ENCODE peak calls at places on chromosomes 11 and 22, in eight cellular contexts. One of them, this sample, is unnamed.
A peak's percentile ranks its signal among the peaks of the same experiment; 100 is the strongest.

GRCh38 chr11:116379185-116379828 is 393.5 kb downstream of the BUD13 start:
- DNase-seq in spleen: no peak
- DNase-seq in GM12891: no peak
- DNase-seq in Panc1: no peak
- DNase-seq in HepG2: peak; percentile 21
- DNase-seq in suprapubic skin: no peak
- DNase-seq in endothelial cell of umbilical vein: peak; percentile 47
- DNase-seq in K562: peak; percentile 43
- DNase-seq in this sample: no peak

GRCh38 chr11:107562647-107563208 is 2.8 kb downstream of the ALKBH8 start:
- DNase-seq in spleen: no peak
- DNase-seq in GM12891: no peak
- DNase-seq in Panc1: peak; percentile 82
- DNase-seq in HepG2: peak; percentile 7
- DNase-seq in suprapubic skin: no peak
- DNase-seq in endothelial cell of umbilical vein: peak; percentile 86
- DNase-seq in K562: no peak
- DNase-seq in this sample: no peak

GRCh38 chr11:68775951-68776388 is 24.6 kb upstream of the TESMIN start:
- DNase-seq in spleen: no peak
- DNase-seq in GM12891: no peak
- DNase-seq in Panc1: no peak
- DNase-seq in HepG2: no peak
- DNase-seq in suprapubic skin: no peak
- DNase-seq in endothelial cell of umbilical vein: no peak
- DNase-seq in K562: no peak
- DNase-seq in this sample: no peak

GRCh38 chr22:45503816-45504702 is 1.4 kb downstream of the FBLN1 start:
- DNase-seq in spleen: no peak
- DNase-seq in GM12891: no peak
- DNase-seq in Panc1: no peak
- DNase-seq in HepG2: no peak
- DNase-seq in suprapubic skin: no peak
- DNase-seq in endothelial cell of umbilical vein: no peak
- DNase-seq in K562: no peak
- DNase-seq in this sample: no peak

GRCh38 chr11:83681045-83681781 is 395.0 kb upstream of the CCDC90B start:
- DNase-seq in spleen: no peak
- DNase-seq in GM12891: no peak
- DNase-seq in Panc1: no peak
- DNase-seq in HepG2: no peak
- DNase-seq in suprapubic skin: no peak
- DNase-seq in endothelial cell of umbilical vein: no peak
- DNase-seq in K562: no peak
- DNase-seq in this sample: no peak

GRCh38 chr11:6319879-6320410 is 356 bp downstream of the CAVIN3 start:
- DNase-seq in spleen: peak; percentile 83
- DNase-seq in GM12891: peak; percentile 35
- DNase-seq in Panc1: no peak
- DNase-seq in HepG2: no peak
- DNase-seq in suprapubic skin: peak; percentile 92
- DNase-seq in endothelial cell of umbilical vein: peak; percentile 79
- DNase-seq in K562: peak; percentile 52
- DNase-seq in this sample: peak; percentile 24

GRCh38 chr11:94671553-94672366 is 96.4 kb upstream of the AMOTL1 start:
- DNase-seq in spleen: no peak
- DNase-seq in GM12891: no peak
- DNase-seq in Panc1: no peak
- DNase-seq in HepG2: no peak
- DNase-seq in suprapubic skin: no peak
- DNase-seq in endothelial cell of umbilical vein: no peak
- DNase-seq in K562: no peak
- DNase-seq in this sample: no peak

GRCh38 chr11:97772696-97773095 is 1248.1 kb upstream of the CNTN5 start:
- DNase-seq in spleen: no peak
- DNase-seq in GM12891: no peak
- DNase-seq in Panc1: no peak
- DNase-seq in HepG2: no peak
- DNase-seq in suprapubic skin: no peak
- DNase-seq in endothelial cell of umbilical vein: no peak
- DNase-seq in K562: no peak
- DNase-seq in this sample: no peak

GRCh38 chr11:8262552-8263108 is 1.0 kb downstream of the LMO1 start:
- DNase-seq in spleen: peak; percentile 78
- DNase-seq in GM12891: peak; percentile 63
- DNase-seq in Panc1: no peak
- DNase-seq in HepG2: no peak
- DNase-seq in suprapubic skin: no peak
- DNase-seq in endothelial cell of umbilical vein: peak; percentile 31
- DNase-seq in K562: no peak
- DNase-seq in this sample: peak; percentile 47

GRCh38 chr22:39214383-39215069 is 30.3 kb downstream of the PDGFB start:
- DNase-seq in spleen: peak; percentile 34
- DNase-seq in GM12891: no peak
- DNase-seq in Panc1: no peak
- DNase-seq in HepG2: peak; percentile 58
- DNase-seq in suprapubic skin: peak; percentile 37
- DNase-seq in endothelial cell of umbilical vein: no peak
- DNase-seq in K562: no peak
- DNase-seq in this sample: no peak

DNA sequence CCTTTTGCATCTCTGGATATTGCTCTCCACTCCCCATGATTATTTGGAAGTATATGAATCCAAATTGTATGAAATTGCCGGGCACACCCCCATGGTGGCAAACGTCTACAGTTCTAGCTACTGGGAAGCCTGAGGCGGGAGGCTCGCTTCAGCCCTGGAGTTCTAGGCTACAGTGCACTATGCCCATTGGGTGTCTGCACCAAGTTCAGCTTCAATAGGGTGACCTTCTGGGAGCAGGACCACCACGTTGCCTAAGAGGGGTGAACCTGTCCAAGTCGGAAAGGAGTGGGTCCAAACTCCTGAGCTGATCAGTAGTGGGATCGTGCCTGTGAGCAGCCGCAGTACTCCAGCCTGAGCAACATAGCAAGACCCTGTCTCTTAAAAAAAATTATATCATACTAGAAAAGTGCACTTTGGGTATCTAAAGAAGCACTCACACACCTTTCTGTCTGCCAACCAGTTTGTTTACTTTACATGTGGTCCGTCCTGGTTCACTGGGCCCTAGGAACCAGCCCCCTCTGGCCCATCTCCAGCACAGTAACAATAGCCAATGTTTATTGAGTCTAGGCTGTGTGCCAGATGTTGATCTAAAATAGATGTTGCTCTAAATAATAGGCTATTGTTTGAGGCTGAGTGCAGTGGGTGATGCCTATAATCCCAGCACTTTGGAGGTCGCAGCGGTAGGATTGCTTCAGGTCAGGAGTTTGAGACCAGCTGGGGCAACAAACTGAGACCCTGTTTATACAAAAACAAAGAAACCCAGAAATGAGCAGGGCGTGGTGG is 16.4 kb upstream of the KAT5 start:
- DNase-seq in spleen: no peak
- DNase-seq in GM12891: no peak
- DNase-seq in Panc1: no peak
- DNase-seq in HepG2: peak; percentile 77
- DNase-seq in suprapubic skin: no peak
- DNase-seq in endothelial cell of umbilical vein: peak; percentile 95
- DNase-seq in K562: no peak
- DNase-seq in this sample: no peak
- TF ChIP-seq POLR2AphosphoS5 in spleen: no peak
- TF ChIP-seq POLR2AphosphoS5 in GM12891: no peak
- TF ChIP-seq POLR2AphosphoS5 in Panc1: no peak
- TF ChIP-seq POLR2AphosphoS5 in HepG2: no peak
- TF ChIP-seq POLR2AphosphoS5 in suprapubic skin: no peak
- TF ChIP-seq POLR2AphosphoS5 in endothelial cell of umbilical vein: no peak
- TF ChIP-seq POLR2AphosphoS5 in K562: no peak
- TF ChIP-seq POLR2AphosphoS5 in this sample: no peak

DNA sequence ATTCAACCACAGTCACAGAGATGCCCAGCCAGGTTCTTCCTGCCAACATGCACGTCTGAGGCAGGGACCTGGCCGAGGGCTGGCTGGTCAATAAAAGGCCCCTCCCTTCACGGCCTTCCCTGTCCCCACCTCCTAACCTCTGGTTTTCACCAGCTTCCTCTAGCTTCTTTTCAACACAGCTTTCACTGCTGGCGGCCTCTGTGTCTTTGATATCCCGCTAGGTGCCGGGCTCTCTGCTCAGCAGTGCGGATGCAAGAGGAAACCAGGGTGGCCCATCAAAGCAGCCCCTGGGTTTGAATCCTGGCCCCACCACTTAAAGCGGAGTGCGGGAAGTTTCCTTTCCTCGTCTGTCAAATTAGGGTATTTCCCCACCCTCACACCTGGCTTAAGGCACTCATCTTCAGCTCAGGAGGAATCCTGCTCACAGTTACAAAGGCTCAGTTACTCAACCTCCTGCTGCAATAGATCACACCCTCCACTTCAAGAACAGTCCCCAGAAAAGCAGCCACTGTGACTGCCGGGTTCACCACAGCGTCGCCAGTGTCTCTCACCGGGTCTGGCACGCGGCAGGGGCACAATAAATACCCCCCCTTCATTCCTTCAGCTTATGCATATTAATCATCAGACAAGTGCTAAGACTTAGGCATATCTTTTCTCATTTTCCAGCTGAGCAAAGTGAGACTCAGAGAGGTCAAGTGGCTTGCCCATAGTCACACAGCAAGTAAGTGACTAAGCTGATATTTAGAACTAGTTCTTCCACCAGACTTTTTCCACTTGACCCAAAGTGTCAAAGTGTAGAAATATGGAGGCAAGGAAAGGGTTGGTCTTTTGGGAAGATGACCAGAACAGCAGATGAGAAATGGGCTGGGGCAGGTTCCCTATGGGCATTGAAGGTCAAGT is 45.7 kb downstream of the TXN2 start:
- DNase-seq in spleen: peak; percentile 87
- DNase-seq in GM12891: no peak
- DNase-seq in Panc1: no peak
- DNase-seq in HepG2: peak; percentile 92
- DNase-seq in suprapubic skin: no peak
- DNase-seq in endothelial cell of umbilical vein: no peak
- DNase-seq in K562: no peak
- DNase-seq in this sample: peak; percentile 49
- TF ChIP-seq POLR2AphosphoS5 in spleen: peak; percentile 60
- TF ChIP-seq POLR2AphosphoS5 in GM12891: no peak
- TF ChIP-seq POLR2AphosphoS5 in Panc1: no peak
- TF ChIP-seq POLR2AphosphoS5 in HepG2: peak; percentile 64
- TF ChIP-seq POLR2AphosphoS5 in suprapubic skin: no peak
- TF ChIP-seq POLR2AphosphoS5 in endothelial cell of umbilical vein: no peak
- TF ChIP-seq POLR2AphosphoS5 in K562: no peak
- TF ChIP-seq POLR2AphosphoS5 in this sample: no peak

DNA sequence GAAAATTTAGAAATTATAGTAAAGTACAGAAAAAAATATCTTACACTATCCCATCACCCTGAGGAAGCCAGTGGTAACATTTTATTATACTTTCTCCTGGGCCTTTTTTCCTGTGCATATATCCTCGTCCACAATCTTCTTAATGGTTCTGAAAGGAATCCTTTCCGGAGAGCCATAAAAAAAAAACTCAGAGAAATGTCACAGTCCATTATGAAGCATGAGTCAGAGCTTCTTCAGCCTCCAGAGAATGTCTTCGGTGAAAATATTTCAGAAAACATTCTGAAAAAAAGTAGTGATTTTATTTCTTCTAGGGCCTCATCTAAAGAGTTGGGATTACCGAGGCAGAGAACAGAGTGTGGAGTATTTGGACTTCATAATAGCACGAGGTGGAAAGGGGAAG is 163.4 kb downstream of the INSC start:
- DNase-seq in spleen: no peak
- DNase-seq in GM12891: no peak
- DNase-seq in Panc1: no peak
- DNase-seq in HepG2: no peak
- DNase-seq in suprapubic skin: no peak
- DNase-seq in endothelial cell of umbilical vein: no peak
- DNase-seq in K562: no peak
- DNase-seq in this sample: no peak
- TF ChIP-seq POLR2AphosphoS5 in spleen: no peak
- TF ChIP-seq POLR2AphosphoS5 in GM12891: no peak
- TF ChIP-seq POLR2AphosphoS5 in Panc1: no peak
- TF ChIP-seq POLR2AphosphoS5 in HepG2: no peak
- TF ChIP-seq POLR2AphosphoS5 in suprapubic skin: no peak
- TF ChIP-seq POLR2AphosphoS5 in endothelial cell of umbilical vein: no peak
- TF ChIP-seq POLR2AphosphoS5 in K562: no peak
- TF ChIP-seq POLR2AphosphoS5 in this sample: no peak

GRCh38 chr11:47186937-47187681 is 875 bp upstream of the PACSIN3 start:
- DNase-seq in spleen: no peak
- DNase-seq in GM12891: peak; percentile 55
- DNase-seq in Panc1: peak; percentile 64
- DNase-seq in HepG2: peak; percentile 64
- DNase-seq in suprapubic skin: no peak
- DNase-seq in endothelial cell of umbilical vein: peak; percentile 49
- DNase-seq in K562: peak; percentile 41
- DNase-seq in this sample: peak; percentile 58

GRCh38 chr11:47192111-47192510 is 5.9 kb upstream of the PACSIN3 start:
- DNase-seq in spleen: no peak
- DNase-seq in GM12891: no peak
- DNase-seq in Panc1: no peak
- DNase-seq in HepG2: no peak
- DNase-seq in suprapubic skin: no peak
- DNase-seq in endothelial cell of umbilical vein: no peak
- DNase-seq in K562: no peak
- DNase-seq in this sample: no peak

GRCh38 chr11:47188262-47188661 is 2.0 kb upstream of the PACSIN3 start:
- DNase-seq in spleen: no peak
- DNase-seq in GM12891: no peak
- DNase-seq in Panc1: no peak
- DNase-seq in HepG2: no peak
- DNase-seq in suprapubic skin: no peak
- DNase-seq in endothelial cell of umbilical vein: no peak
- DNase-seq in K562: no peak
- DNase-seq in this sample: no peak

GRCh38 chr11:47187723-47188122 is 1.5 kb upstream of the PACSIN3 start:
- DNase-seq in spleen: no peak
- DNase-seq in GM12891: no peak
- DNase-seq in Panc1: no peak
- DNase-seq in HepG2: no peak
- DNase-seq in suprapubic skin: no peak
- DNase-seq in endothelial cell of umbilical vein: no peak
- DNase-seq in K562: no peak
- DNase-seq in this sample: no peak

DNA sequence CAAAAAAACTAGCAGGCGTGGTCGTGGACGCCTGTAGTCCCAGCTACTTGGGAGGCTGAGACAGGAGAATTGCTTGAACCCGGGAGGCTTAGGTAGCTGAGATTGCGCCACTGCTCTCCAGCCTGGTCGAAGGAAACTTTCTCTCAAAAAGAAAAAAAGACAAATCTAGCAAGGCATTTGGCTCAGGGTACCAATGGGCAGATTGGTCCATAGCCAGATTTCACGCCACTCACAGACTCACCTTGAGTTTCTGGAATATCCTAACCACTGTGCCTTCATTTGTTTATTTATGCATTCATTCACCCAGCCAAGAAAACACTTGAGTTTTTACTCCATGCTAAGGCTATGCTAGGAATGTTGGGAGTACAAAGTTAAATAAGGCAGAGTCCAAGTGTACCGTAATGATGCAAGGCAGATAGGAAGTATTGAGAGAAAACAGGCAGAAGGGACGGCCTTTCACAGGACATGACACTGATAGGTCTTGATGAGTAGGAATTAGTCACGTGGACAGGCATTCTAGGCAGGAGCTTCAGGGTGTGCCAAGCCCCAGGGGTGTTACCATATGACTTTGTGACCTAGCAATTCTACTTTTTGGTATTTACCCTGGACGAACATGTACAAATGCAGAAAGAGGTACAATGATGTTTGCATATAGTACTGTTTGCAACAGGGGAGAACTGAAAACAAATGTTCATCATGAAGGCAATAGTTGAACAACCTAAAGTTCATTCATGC is 3.0 kb upstream of the PACSIN3 start:
- DNase-seq in spleen: no peak
- DNase-seq in GM12891: no peak
- DNase-seq in Panc1: peak; percentile 39
- DNase-seq in HepG2: peak; percentile 99
- DNase-seq in suprapubic skin: no peak
- DNase-seq in endothelial cell of umbilical vein: no peak
- DNase-seq in K562: no peak
- DNase-seq in this sample: no peak
- TF ChIP-seq POLR2AphosphoS5 in spleen: no peak
- TF ChIP-seq POLR2AphosphoS5 in GM12891: no peak
- TF ChIP-seq POLR2AphosphoS5 in Panc1: no peak
- TF ChIP-seq POLR2AphosphoS5 in HepG2: no peak
- TF ChIP-seq POLR2AphosphoS5 in suprapubic skin: no peak
- TF ChIP-seq POLR2AphosphoS5 in endothelial cell of umbilical vein: no peak
- TF ChIP-seq POLR2AphosphoS5 in K562: no peak
- TF ChIP-seq POLR2AphosphoS5 in this sample: no peak

This sample was measured in GM12892.